ENCODE peak calls at places on chromosomes 5 and 9, in seven cellular contexts. E, U, P, S, V, Y and F are unnamed samples.

GRCh38 chr9:17082343-17082742 is 52.5 kb upstream of the CNTLN start:
- DNase-seq in E (peak; percentile 32), U (peak; percentile 60), V (no peak), P (peak; percentile 64), S (no peak), Y (peak; percentile 66), F (no peak)

GRCh38 chr9:650362-650761 is 191.1 kb upstream of the DMRT1 start:
- DNase-seq in U (peak; percentile 22), S (no peak), Y (peak; percentile 39), P (peak; percentile 25), E (no peak), V (no peak), F (no peak)

GRCh38 chr5:35384658-35385057 is 154.4 kb upstream of the PRLR start:
- DNase-seq in V (no peak), Y (no peak), P (no peak), E (no peak), U (no peak), S (no peak), F (no peak)

GRCh38 chr5:93601433-93602175 is 18.6 kb downstream of the NR2F1 start:
- DNase-seq in S (no peak), P (no peak), V (no peak), U (peak; percentile 91), E (no peak), Y (peak; percentile 71), F (no peak)

GRCh38 chr5:180802325-180803180 is at the start of gene MGAT1:
- DNase-seq in S (peak; percentile 90), E (peak; percentile 91), Y (peak; percentile 98), V (peak; percentile 84), P (peak; percentile 88), U (peak; percentile 83), F (peak; percentile 89)

GRCh38 chr5:134026521-134027202 is 21.9 kb upstream of the VDAC1 start:
- DNase-seq in Y (peak; percentile 91), V (peak; percentile 68), U (peak; percentile 63), E (no peak), P (peak; percentile 74), S (peak; percentile 73), F (peak; percentile 77)

GRCh38 chr5:1000329-1000728 is 8.3 kb upstream of the NKD2 start:
- DNase-seq in E (no peak), U (no peak), P (no peak), S (no peak), V (peak; percentile 14), Y (peak; percentile 11), F (no peak)

GRCh38 chr5:66744040-66744439 is 147.8 kb downstream of the MAST4 start:
- DNase-seq in Y (no peak), V (no peak), P (no peak), S (no peak), E (no peak), U (peak; percentile 41), F (no peak)

GRCh38 chr5:178474562-178475184 is 115.5 kb downstream of the COL23A1 start:
- DNase-seq in E (no peak), U (no peak), P (peak; percentile 30), V (no peak), Y (peak; percentile 61), S (no peak), F (no peak)

GRCh38 chr5:172303090-172303995 is 19.8 kb upstream of the UBTD2 start:
- DNase-seq in V (no peak), P (no peak), Y (no peak), E (no peak), S (peak; percentile 22), U (no peak), F (no peak)

GRCh38 chr9:22142681-22143080 is 133.6 kb upstream of the CDKN2B start:
- DNase-seq in U (peak; percentile 70), Y (no peak), S (peak; percentile 29), V (no peak), E (no peak), P (no peak), F (no peak)

GRCh38 chr9:122378236-122378635 is 7.4 kb downstream of the PTGS1 start:
- DNase-seq in U (no peak), P (no peak), V (no peak), E (no peak), Y (no peak), S (no peak), F (no peak)

GRCh38 chr5:79305706-79306105 is 69.8 kb downstream of the JMY start:
- DNase-seq in E (no peak), P (no peak), Y (no peak), U (peak; percentile 37), V (no peak), S (no peak), F (no peak)

GRCh38 chr5:67648201-67648671 is 451.6 kb upstream of the CD180 start:
- DNase-seq in P (no peak), U (no peak), V (peak; percentile 74), S (no peak), Y (no peak), E (peak; percentile 91), F (no peak)

GRCh38 chr9:130129425-130130061 is 42.7 kb upstream of the NCS1 start:
- DNase-seq in P (no peak), S (no peak), Y (no peak), E (no peak), V (no peak), U (peak; percentile 90), F (no peak)

GRCh38 chr9:13863112-13863511 is 450.8 kb downstream of the NFIB start:
- DNase-seq in V (no peak), E (peak; percentile 58), S (no peak), U (peak; percentile 7), Y (no peak), P (peak; percentile 5), F (no peak)

GRCh38 chr9:127934986-127935385 is 2.7 kb downstream of the DPM2 start:
- DNase-seq in S (no peak), Y (no peak), E (no peak), P (no peak), U (no peak), V (no peak), F (no peak)

GRCh38 chr9:112028242-112029221 is 131.9 kb downstream of the UGCG start:
- DNase-seq in E (no peak), S (peak; percentile 36), P (no peak), Y (no peak), U (no peak), V (no peak), F (peak; percentile 82)

GRCh38 chr9:116687762-116688160 is 656 bp downstream of the TRIM32 start:
- DNase-seq in P (peak; percentile 9), E (no peak), U (no peak), S (no peak), V (no peak), Y (no peak), F (no peak)

GRCh38 chr9:120877276-120878034 is 467 bp upstream of the PHF19 start:
- DNase-seq in U (peak; percentile 47), E (peak; percentile 66), P (peak; percentile 80), V (no peak), Y (peak; percentile 90), S (peak; percentile 76), F (peak; percentile 54)

GRCh38 chr9:101727621-101728524 is 10.6 kb downstream of the GRIN3A start:
- DNase-seq in Y (peak; percentile 66), U (peak; percentile 11), V (no peak), E (no peak), P (peak; percentile 16), S (peak; percentile 34), F (no peak)

GRCh38 chr9:135887585-135888050 is 19.7 kb downstream of the CAMSAP1 start:
- DNase-seq in S (no peak), E (no peak), U (no peak), Y (peak; percentile 82), P (peak; percentile 28), V (no peak), F (no peak)

GRCh38 chr9:72462340-72462739 is 59.1 kb upstream of the TMC1 start:
- DNase-seq in P (no peak), Y (no peak), V (no peak), E (no peak), S (no peak), U (peak; percentile 75), F (no peak)

GRCh38 chr9:126947529-126947928 is 32.9 kb downstream of the RALGPS1 start:
- DNase-seq in V (no peak), U (no peak), S (peak; percentile 21), P (peak; percentile 51), E (no peak), Y (peak; percentile 70), F (no peak)

GRCh38 chr9:68505681-68506409 is 34.8 kb downstream of the TMEM252 start:
- DNase-seq in V (no peak), S (peak; percentile 24), U (no peak), Y (no peak), P (no peak), E (no peak), F (no peak)

DNA sequence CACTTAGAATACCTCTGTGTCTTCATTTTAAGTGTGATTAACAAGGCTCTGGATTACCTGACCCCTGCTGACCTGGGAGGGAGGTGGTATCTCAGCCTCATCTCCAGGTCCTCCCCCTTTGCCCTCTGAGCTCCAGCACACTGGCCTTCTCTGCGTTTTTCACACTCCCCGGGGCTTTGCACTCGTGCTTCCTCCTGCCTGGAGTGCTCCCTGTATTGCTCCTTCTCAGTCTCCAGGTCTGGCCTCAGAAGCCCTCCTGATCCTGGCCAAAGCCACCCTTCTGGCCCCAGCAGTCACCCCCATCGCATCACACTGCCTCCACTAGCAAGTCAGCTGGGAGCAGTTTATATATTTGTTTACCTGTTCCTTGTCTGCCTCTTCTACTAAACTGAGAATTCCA is 13.6 kb upstream of the NEUROG1 start:
- DNase-seq in V (no peak), E (no peak), Y (no peak), S (no peak), P (no peak), U (no peak), F (no peak)
- H3K27me3 ChIP-seq in V (no peaks in the 10 kb centered on the region), E (peaks cover 5% of the 10 kb centered on the region), Y (peaks cover 72% of the 10 kb centered on the region), S (no peaks in the 10 kb centered on the region), P (peaks cover 80% of the 10 kb centered on the region), U (peaks cover 70% of the 10 kb centered on the region), F (peaks cover 25% of the 10 kb centered on the region)

DNA sequence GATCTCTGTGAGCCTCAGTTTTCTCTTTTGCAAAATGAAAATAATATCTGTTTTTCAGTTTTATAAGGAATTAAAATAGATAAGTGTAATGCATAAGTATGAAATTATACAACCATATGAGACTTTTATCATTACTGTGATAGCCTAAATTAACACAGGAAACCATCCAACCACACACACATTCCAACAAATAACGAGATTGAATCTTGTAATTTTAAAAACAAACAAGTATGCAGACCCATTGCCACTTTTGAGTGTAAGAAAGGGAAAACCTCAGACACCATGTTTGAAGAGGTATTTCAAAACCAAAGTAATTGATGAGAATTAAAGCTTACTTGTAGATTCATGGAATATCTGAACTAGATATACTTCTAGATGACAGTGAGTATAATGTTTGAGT is 32.0 kb downstream of the XRCC4 start:
- DNase-seq in P (no peak), S (no peak), E (no peak), U (no peak), Y (no peak), V (no peak), F (no peak)
- H3K27me3 ChIP-seq in P (no peaks in the 10 kb centered on the region), S (no peaks in the 10 kb centered on the region), E (no peaks in the 10 kb centered on the region), U (no peaks in the 10 kb centered on the region), Y (no peaks in the 10 kb centered on the region), V (no peaks in the 10 kb centered on the region), F (no peaks in the 10 kb centered on the region)

DNA sequence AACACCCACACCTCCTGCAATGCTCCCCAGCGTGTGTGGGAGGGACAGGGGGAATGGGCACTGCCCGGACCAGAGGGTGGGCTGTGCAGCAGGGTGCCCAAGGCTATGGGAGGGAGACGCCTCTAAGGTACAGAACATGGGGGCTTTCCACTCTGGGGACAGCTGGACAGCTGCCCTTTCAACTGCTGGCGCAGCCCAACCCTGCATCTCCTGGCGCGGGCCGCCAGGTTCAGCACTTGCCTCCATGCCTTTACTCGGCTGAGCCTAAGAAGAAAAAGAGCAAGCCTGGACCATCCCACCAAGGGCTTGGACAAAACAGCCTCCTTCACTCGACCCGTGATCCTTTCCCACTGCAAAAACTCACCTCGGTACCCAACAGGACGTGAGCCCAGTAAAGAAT is 15.0 kb downstream of the AK8 start:
- DNase-seq in S (no peak), Y (no peak), U (no peak), V (no peak), P (no peak), E (no peak), F (no peak)
- H3K27me3 ChIP-seq in S (no peaks in the 10 kb centered on the region), Y (no peaks in the 10 kb centered on the region), U (peaks cover 47% of the 10 kb centered on the region), V (no peaks in the 10 kb centered on the region), P (no peaks in the 10 kb centered on the region), E (no peaks in the 10 kb centered on the region), F (no peaks in the 10 kb centered on the region)

GRCh38 chr9:132125361-132125760 is 36.5 kb upstream of the NTNG2 start:
- DNase-seq in U (no peak), V (no peak), P (no peak), E (no peak), Y (peak; percentile 82), S (no peak), F (no peak)
- H3K27me3 ChIP-seq in U (peaks cover 70% of the 10 kb centered on the region), V (no peaks in the 10 kb centered on the region), P (peaks cover 43% of the 10 kb centered on the region), E (no peaks in the 10 kb centered on the region), Y (peaks cover 2% of the 10 kb centered on the region), S (peaks cover 54% of the 10 kb centered on the region), F (peaks cover 79% of the 10 kb centered on the region)